ENCODE peak calls at places on chromosomes 13 and 19, in nine cellular contexts. E is LoVo; H is uterus; N is AG08395; A is cardiac muscle cell; L is HS-5; X is H7; J is stimulated activated CD4-positive, alpha-beta T cell treated with anti-CD3 and anti-CD28 coated beads, Interleukin-15, amount 100 ng/mL, for 24 hours; F is tibial nerve. Y is an unnamed sample.
A peak's percentile ranks its signal among the peaks of the same experiment; 100 is the strongest.

GRCh38 chr13:59229401-59229800 is 934.3 kb downstream of the DIAPH3 start:
- DNase-seq in E (no peak), H (no peak), N (no peak), A (no peak), L (no peak), X (no peak), J (no peak), F (no peak), Y (no peak)

GRCh38 chr13:110017379-110017778 is 231.0 kb upstream of the IRS2 start:
- DNase-seq in E (peak; percentile 74), H (no peak), N (peak; percentile 92), A (no peak), L (peak; percentile 61), X (peak; percentile 26), J (no peak), F (no peak), Y (no peak)

GRCh38 chr13:46664195-46664594 is 111.2 kb downstream of the LRCH1 start:
- DNase-seq in E (no peak), H (no peak), N (no peak), A (no peak), L (no peak), X (no peak), J (no peak), F (no peak), Y (no peak)

GRCh38 chr19:9881720-9882119 is 46.6 kb downstream of the PIN1 start:
- DNase-seq in E (peak; percentile 67), H (no peak), N (no peak), A (no peak), L (no peak), X (no peak), J (no peak), F (no peak), Y (no peak)

GRCh38 chr19:1942078-1942933 is 1.3 kb downstream of the CSNK1G2 start:
- DNase-seq in E (peak; percentile 44), H (peak; percentile 66), N (peak; percentile 63), A (peak; percentile 88), L (no peak), X (peak; percentile 98), J (peak; percentile 83), F (peak; percentile 60), Y (peak; percentile 86)

GRCh38 chr19:2494084-2494446 is 18.1 kb downstream of the GADD45B start:
- DNase-seq in E (no peak), H (no peak), N (peak; percentile 78), A (no peak), L (no peak), X (peak; percentile 65), J (peak; percentile 16), F (no peak), Y (no peak)

GRCh38 chr19:6739390-6739883 is at the start of gene TRIP10:
- DNase-seq in E (peak; percentile 90), H (peak; percentile 89), N (peak; percentile 94), A (peak; percentile 94), L (no peak), X (peak; percentile 97), J (peak; percentile 82), F (peak; percentile 86), Y (peak; percentile 84)

GRCh38 chr19:35904312-35905068 is 2.2 kb downstream of the HCST start:
- DNase-seq in E (no peak), H (no peak), N (no peak), A (no peak), L (no peak), X (no peak), J (no peak), F (peak; percentile 12), Y (no peak)

GRCh38 chr13:72097568-72097967 is 230.6 kb upstream of the DACH1 start:
- DNase-seq in E (no peak), H (no peak), N (no peak), A (no peak), L (no peak), X (no peak), J (no peak), F (no peak), Y (no peak)

GRCh38 chr19:4516939-4517300 is 1.4 kb downstream of the PLIN4 start:
- DNase-seq in E (no peak), H (no peak), N (no peak), A (no peak), L (no peak), X (no peak), J (no peak), F (no peak), Y (no peak)

GRCh38 chr13:100588350-100589177 is at the start of gene GGACT:
- DNase-seq in E (peak; percentile 71), H (peak; percentile 73), N (peak; percentile 81), A (peak; percentile 66), L (no peak), X (peak; percentile 98), J (peak; percentile 90), F (peak; percentile 37), Y (peak; percentile 91)

GRCh38 chr13:80513196-80513595 is 172.3 kb upstream of the SPRY2 start:
- DNase-seq in E (no peak), H (no peak), N (no peak), A (no peak), L (no peak), X (no peak), J (no peak), F (no peak), Y (no peak)

GRCh38 chr13:21625366-21625765 is 21.4 kb upstream of the MICU2 start:
- DNase-seq in E (peak; percentile 66), H (no peak), N (peak; percentile 51), A (no peak), L (no peak), X (peak; percentile 62), J (no peak), F (no peak), Y (peak; percentile 20)

Y was measured in K562.